ENCODE peak calls at places on chromosome 22, in ten cellular contexts. V is OCI-LY7, B is uterus, R is ovary, X is pancreas, E is lung, W is hepatocyte, O is Peyer's patch, D is SK-N-SH, J is prostate gland. Z is an unnamed sample. For H3K4me1, the result is how much of the 10 kb centered on the place peaks cover.

GRCh38 chr22:24503137-24503850 is 8.2 kb downstream of the UPB1 start:
- DNase-seq in W (peak), J (peak), V (peak), E (peak), O (peak), D (peak), X (no peak), B (peak), R (peak), Z (peak)

GRCh38 chr22:23108324-23109078 is 33.3 kb downstream of the RSPH14 start:
- DNase-seq in E (no peak), O (no peak), B (no peak), J (no peak), V (no peak), D (no peak), X (no peak), W (no peak), R (no peak), Z (no peak)

GRCh38 chr22:47736166-47737034 is 974.0 kb downstream of the TBC1D22A start:
- DNase-seq in D (no peak), R (no peak), V (no peak), E (no peak), J (peak), W (no peak), O (no peak), B (no peak), X (no peak), Z (no peak)

GRCh38 chr22:50599816-50600454 is 658 bp upstream of the MAPK8IP2 start:
- DNase-seq in D (peak), B (peak), W (peak), X (peak), E (no peak), R (peak), O (peak), J (no peak), V (no peak), Z (peak)

GRCh38 chr22:29117799-29118477 is 45.1 kb downstream of the KREMEN1 start:
- DNase-seq in O (no peak), D (no peak), R (no peak), W (no peak), E (no peak), X (no peak), J (no peak), V (no peak), B (no peak), Z (no peak)

GRCh38 chr22:19121631-19122142 is 525 bp downstream of the DGCR2 start:
- DNase-seq in V (peak), O (peak), R (peak), J (peak), E (peak), W (peak), B (peak), D (peak), X (peak), Z (peak)

GRCh38 chr22:50102946-50103345 is 13.1 kb downstream of the MOV10L1 start:
- DNase-seq in V (peak), B (no peak), D (no peak), E (no peak), W (no peak), O (no peak), X (no peak), R (no peak), J (no peak), Z (no peak)

GRCh38 chr22:20118572-20119020 is 1.6 kb upstream of the TRMT2A start:
- DNase-seq in O (no peak), R (no peak), B (no peak), V (no peak), W (no peak), X (no peak), J (no peak), D (no peak), E (no peak), Z (no peak)

GRCh38 chr22:48748113-48748859 is 1079.4 kb downstream of the BRD1 start:
- DNase-seq in V (no peak), R (no peak), O (no peak), B (no peak), D (no peak), J (peak), E (peak), W (no peak), X (no peak), Z (peak)

GRCh38 chr22:11066458-11067285 is 4461.3 kb upstream of the OR11H1 start:
- DNase-seq in J (no peak), R (peak), B (no peak), O (no peak), V (no peak), W (peak), X (no peak), E (peak), D (peak), Z (no peak)

GRCh38 chr22:37197451-37198289 is 9.6 kb upstream of the C1QTNF6 start:
- DNase-seq in V (no peak), R (peak), W (peak), X (peak), E (peak), D (no peak), B (peak), O (peak), J (peak), Z (no peak)

GRCh38 chr22:45105281-45105700 is 58.4 kb upstream of the NUP50 start:
- DNase-seq in X (no peak), E (no peak), V (no peak), D (no peak), J (peak), B (no peak), O (no peak), W (peak), R (no peak), Z (no peak)

GRCh38 chr22:37742374-37743092 is 45.7 kb downstream of the TRIOBP start:
- DNase-seq in O (peak), X (no peak), E (no peak), V (no peak), W (peak), B (peak), D (no peak), J (no peak), R (peak), Z (no peak)

GRCh38 chr22:25449781-25450317 is 114.6 kb upstream of the GRK3 start:
- DNase-seq in B (no peak), V (no peak), X (no peak), O (no peak), W (no peak), J (no peak), E (no peak), R (no peak), D (no peak), Z (no peak)

GRCh38 chr22:27372969-27373670 is 428.4 kb downstream of the MN1 start:
- DNase-seq in V (peak), X (peak), O (peak), R (no peak), W (peak), B (no peak), D (no peak), E (peak), J (peak), Z (no peak)

GRCh38 chr22:50224071-50224470 is 20.8 kb downstream of the TUBGCP6 start:
- DNase-seq in B (no peak), O (no peak), X (no peak), J (no peak), E (no peak), R (no peak), D (no peak), W (no peak), V (no peak), Z (no peak)

GRCh38 chr22:29531419-29531818 is 22.1 kb downstream of the THOC5 start:
- DNase-seq in R (no peak), W (no peak), E (no peak), O (no peak), D (no peak), V (no peak), X (no peak), J (no peak), B (no peak), Z (no peak)

GRCh38 chr22:37063436-37064420 is 12.2 kb downstream of the KCTD17 start:
- DNase-seq in D (no peak), V (no peak), W (no peak), R (no peak), E (no peak), X (no peak), J (no peak), O (no peak), B (no peak), Z (no peak)

GRCh38 chr22:20627432-20627831 is 120.0 kb downstream of the MED15 start:
- DNase-seq in V (no peak), O (no peak), E (no peak), D (no peak), J (no peak), B (no peak), W (no peak), X (no peak), R (no peak), Z (no peak)

GRCh38 chr22:30198152-30198845 is 48.3 kb downstream of the LIF start:
- DNase-seq in B (no peak), W (no peak), J (no peak), R (no peak), D (no peak), X (no peak), E (no peak), O (no peak), V (no peak), Z (no peak)

GRCh38 chr22:29043906-29044575 is 17.6 kb downstream of the C22orf31 start:
- DNase-seq in D (no peak), B (no peak), R (no peak), O (no peak), E (no peak), J (no peak), W (no peak), X (no peak), V (no peak), Z (no peak)

GRCh38 chr22:19937616-19938473 is 3.7 kb upstream of the COMT start:
- DNase-seq in J (peak), B (no peak), D (no peak), X (no peak), E (no peak), R (no peak), V (no peak), O (no peak), W (no peak), Z (no peak)

GRCh38 chr22:23784215-23784732 is 2.5 kb upstream of the SMARCB1 start:
- DNase-seq in O (no peak), J (no peak), R (no peak), D (no peak), V (no peak), E (no peak), B (no peak), W (peak), X (no peak), Z (no peak)

GRCh38 chr22:20567993-20568417 is 60.6 kb downstream of the MED15 start:
- DNase-seq in W (peak), O (no peak), D (no peak), J (no peak), E (no peak), R (no peak), V (no peak), X (no peak), B (no peak), Z (no peak)

GRCh38 chr22:25016311-25016710 is 63.8 kb downstream of the KIAA1671 start:
- DNase-seq in E (no peak), R (no peak), O (no peak), B (no peak), V (no peak), X (no peak), W (no peak), J (no peak), D (no peak), Z (no peak)

GRCh38 chr22:37178350-37179125 is 9.5 kb downstream of the C1QTNF6 start:
- DNase-seq in V (no peak), B (no peak), J (no peak), D (no peak), E (no peak), O (peak), R (no peak), X (no peak), W (peak), Z (no peak)

GRCh38 chr22:26617251-26618199 is at the start of gene CRYBB1:
- DNase-seq in B (no peak), X (no peak), J (no peak), O (peak), E (no peak), D (peak), R (no peak), W (no peak), V (peak), Z (no peak)

GRCh38 chr22:29820941-29821789 is 16.9 kb downstream of the ASCC2 start:
- DNase-seq in W (peak), D (peak), E (peak), O (peak), R (peak), V (no peak), J (peak), X (peak), B (no peak), Z (no peak)

GRCh38 chr22:26462971-26463661 is 20.5 kb downstream of the HPS4 start:
- DNase-seq in R (no peak), W (peak), B (no peak), X (no peak), V (no peak), J (no peak), O (no peak), D (no peak), E (no peak), Z (no peak)

GRCh38 chr22:44023404-44024287 is 456 bp upstream of the PARVB start:
- DNase-seq in J (no peak), B (peak), W (peak), V (no peak), E (no peak), X (peak), D (peak), O (peak), R (peak), Z (no peak)

GRCh38 chr22:37472418-37473006 is 13.7 kb downstream of the MFNG start:
- DNase-seq in R (no peak), O (peak), E (no peak), V (peak), D (peak), X (no peak), W (peak), B (no peak), J (no peak), Z (peak)

GRCh38 chr22:37462983-37463382 is 23.2 kb downstream of the MFNG start:
- DNase-seq in D (no peak), E (no peak), O (no peak), B (no peak), J (no peak), X (no peak), V (no peak), R (no peak), W (peak), Z (peak)

GRCh38 chr22:44259366-44260215 is 53.2 kb downstream of the SHISAL1 start:
- DNase-seq in D (no peak), X (no peak), J (no peak), W (no peak), O (peak), V (no peak), R (no peak), B (peak), E (no peak), Z (no peak)

GRCh38 chr22:37735054-37735453 is 38.2 kb downstream of the TRIOBP start:
- DNase-seq in E (no peak), J (no peak), O (peak), D (peak), R (no peak), W (peak), V (no peak), B (no peak), X (no peak), Z (no peak)

GRCh38 chr22:50504245-50505211 is 3.0 kb downstream of the LMF2 start:
- DNase-seq in R (no peak), O (no peak), B (no peak), W (peak), J (no peak), V (no peak), X (peak), E (no peak), D (no peak), Z (no peak)

GRCh38 chr22:42994917-42995562 is 19.9 kb downstream of the PACSIN2 start:
- DNase-seq in D (no peak), R (peak), O (peak), J (peak), V (peak), X (peak), W (peak), E (peak), B (peak), Z (no peak)

GRCh38 chr22:30400159-30400558 is 3.3 kb downstream of the SEC14L2 start:
- DNase-seq in W (no peak), J (peak), E (no peak), V (no peak), D (no peak), R (no peak), B (no peak), O (no peak), X (no peak), Z (no peak)

GRCh38 chr22:29443861-29444431 is 5.6 kb downstream of the RFPL1 start:
- DNase-seq in J (no peak), X (no peak), W (no peak), E (no peak), B (no peak), V (no peak), R (no peak), O (no peak), D (no peak), Z (no peak)

GRCh38 chr22:26656896-26657851 is at the start of gene MIAT:
- DNase-seq in R (no peak), W (peak), X (no peak), O (peak), E (no peak), V (no peak), D (peak), B (no peak), J (no peak), Z (peak)

GRCh38 chr22:35782504-35782903 is 64.8 kb downstream of the APOL5 start:
- DNase-seq in X (no peak), R (no peak), E (no peak), J (no peak), B (no peak), O (no peak), W (no peak), D (no peak), V (no peak), Z (no peak)
- H3K4me1 ChIP-seq in X (under half), R (under half), E (under half), J (under half), B (under half), O (under half), W (under half), D (under half), V (under half), Z (under half)

GRCh38 chr22:46613606-46613997 is 6.6 kb upstream of the GRAMD4 start:
- DNase-seq in J (no peak), B (no peak), V (peak), O (peak), W (no peak), D (no peak), E (no peak), X (no peak), R (no peak), Z (peak)
- H3K4me3 ChIP-seq in J (no peak), B (no peak), V (peak), O (peak), W (no peak), D (no peak), E (no peak), X (no peak), R (no peak), Z (peak)

GRCh38 chr22:31841029-31841827 is 87.4 kb downstream of the DEPDC5 start:
- DNase-seq in B (no peak), D (no peak), R (no peak), V (no peak), E (no peak), J (no peak), W (no peak), O (no peak), X (no peak), Z (no peak)

GRCh38 chr22:31844941-31845340 is 91.1 kb downstream of the DEPDC5 start:
- DNase-seq in V (no peak), D (no peak), J (no peak), E (no peak), W (no peak), R (no peak), O (no peak), X (no peak), B (no peak), Z (no peak)

GRCh38 chr22:31843526-31843925 is 89.7 kb downstream of the DEPDC5 start:
- DNase-seq in X (no peak), E (no peak), D (no peak), R (no peak), B (no peak), W (no peak), J (no peak), V (no peak), O (no peak), Z (no peak)

GRCh38 chr22:31850135-31850534 is 94.2 kb upstream of the YWHAH start:
- DNase-seq in R (no peak), E (no peak), O (no peak), W (no peak), X (no peak), B (no peak), V (no peak), D (no peak), J (no peak), Z (no peak)

GRCh38 chr22:31846161-31847115 is 92.6 kb downstream of the DEPDC5 start:
- DNase-seq in J (no peak), B (no peak), O (no peak), W (no peak), D (peak), E (no peak), V (peak), R (no peak), X (no peak), Z (no peak)
- TF ChIP-seq CTCF in J (no peak), B (no peak), O (no peak), W (peak), D (peak), E (no peak), V (peak), R (no peak), X (no peak), Z (no peak)

DNA sequence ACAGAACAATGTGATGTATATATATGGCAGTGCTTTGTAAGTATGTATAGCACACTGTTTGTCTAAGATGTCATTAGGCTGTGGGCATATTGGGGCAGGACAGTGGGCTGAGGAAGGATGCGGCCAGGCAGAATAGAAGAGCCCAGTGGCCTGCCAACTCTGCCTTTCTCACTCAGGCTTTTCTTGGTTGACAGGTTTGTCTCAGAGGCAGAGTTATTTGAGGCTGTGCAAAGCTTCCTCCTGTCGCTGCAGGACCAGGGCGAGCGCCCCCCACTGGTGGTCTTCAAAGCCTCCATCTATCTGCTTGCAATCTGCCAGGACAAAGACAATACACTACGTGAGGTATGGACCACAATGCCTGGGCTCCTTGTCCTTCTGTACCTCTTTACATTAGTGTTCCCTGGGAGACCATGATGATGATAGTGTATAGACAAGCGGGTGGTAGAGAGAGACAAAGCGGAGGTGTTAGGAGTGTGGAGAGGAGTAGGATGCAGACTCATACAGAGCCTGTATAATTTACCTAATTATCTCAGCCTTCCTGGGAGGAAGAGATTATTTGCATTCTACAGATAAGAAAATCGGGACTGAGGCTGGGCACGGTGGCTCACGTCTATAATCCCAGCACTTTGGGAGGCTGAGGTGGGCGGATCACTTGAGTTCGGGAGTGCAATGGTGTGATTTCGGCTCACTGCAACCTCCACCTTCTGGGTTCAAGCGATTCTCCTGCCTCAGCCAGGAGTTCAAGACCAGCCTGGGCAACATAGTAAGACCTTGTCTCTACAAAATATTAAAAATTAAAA is 37.3 kb upstream of the CCDC134 start:
- DNase-seq in B (no peak), J (peak), V (peak), E (no peak), O (peak), X (no peak), W (peak), R (no peak), D (no peak), Z (no peak)
- H3K4me1 ChIP-seq in B (under half), J (under half), V (under half), E (under half), O (under half), X (under half), W (under half), R (under half), D (under half), Z (under half)

GRCh38 chr22:21857501-21857914 is 9.9 kb downstream of the MAPK1 start:
- DNase-seq in B (no peak), X (no peak), E (no peak), V (no peak), W (no peak), D (no peak), J (no peak), O (no peak), R (no peak), Z (no peak)
- H3K4me3 ChIP-seq in B (no peak), X (no peak), E (no peak), V (no peak), W (no peak), D (no peak), J (no peak), O (no peak), R (no peak), Z (no peak)

DNA sequence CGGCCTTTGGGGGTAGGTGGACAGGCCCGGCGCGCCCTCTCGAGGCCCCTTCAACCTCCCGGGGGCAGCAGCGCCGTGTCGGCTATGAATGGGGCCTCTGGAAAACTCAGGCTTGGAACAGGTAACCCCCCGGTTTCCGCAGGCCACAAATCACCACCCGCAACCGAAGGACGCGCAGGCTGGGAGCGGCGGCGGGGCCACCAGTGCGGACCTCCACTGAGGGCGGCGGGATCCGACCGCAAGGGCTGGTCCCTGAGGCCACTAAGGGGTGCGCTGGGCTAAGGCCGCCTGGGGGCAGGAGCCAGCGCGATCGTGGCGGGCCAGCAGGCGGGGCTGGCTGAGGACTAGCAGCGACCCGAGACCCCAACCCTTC is 695 bp upstream of the ATF4 start:
- DNase-seq in R (peak), B (peak), V (peak), J (peak), X (peak), O (peak), E (peak), D (peak), W (peak), Z (peak)
- TF ChIP-seq CTCF in R (no peak), B (peak), V (peak), J (peak), X (no peak), O (no peak), E (peak), D (peak), W (peak), Z (no peak)

Z was measured in CD8-positive, alpha-beta T cell.